ENCODE peak calls at places on chromosomes 1 and 21, in four cellular contexts. V is right cardiac atrium, L is endodermal cell, Q is kidney. K is an unnamed sample. For H3K4me1, the result is how much of the 10 kb centered on the place peaks cover.

GRCh38 chr1:243233908-243234307 is 21.2 kb downstream of the CEP170 start:
- DNase-seq in V (no peak), L (no peak), Q (no peak), K (no peak)

GRCh38 chr1:44884746-44885145 is 41.7 kb upstream of the PTCH2 start:
- DNase-seq in V (peak), L (no peak), Q (no peak), K (no peak)

GRCh38 chr1:158112994-158113758 is 67.5 kb upstream of the CD1D start:
- DNase-seq in V (peak), L (peak), Q (no peak), K (no peak)

GRCh38 chr1:162033445-162033844 is 9.8 kb upstream of the OLFML2B start:
- DNase-seq in V (peak), L (no peak), Q (peak), K (no peak)

GRCh38 chr1:30378023-30378596 is 345.3 kb downstream of the MATN1 start:
- DNase-seq in V (no peak), L (peak), Q (peak), K (no peak)

GRCh38 chr1:222168621-222169020 is 379.3 kb downstream of the HHIPL2 start:
- DNase-seq in V (no peak), L (no peak), Q (no peak), K (no peak)

GRCh38 chr21:42632771-42633690 is 20.4 kb upstream of the PDE9A start:
- DNase-seq in V (no peak), L (peak), Q (peak), K (no peak)

GRCh38 chr1:59666106-59666505 is 148.6 kb upstream of the HOOK1 start:
- DNase-seq in V (no peak), L (no peak), Q (no peak), K (no peak)

GRCh38 chr1:234413485-234413884 is 40.2 kb downstream of the COA6 start:
- DNase-seq in V (no peak), L (no peak), Q (no peak), K (no peak)

GRCh38 chr1:55695151-55695550 is 480.0 kb upstream of the USP24 start:
- DNase-seq in V (no peak), L (no peak), Q (no peak), K (no peak)

GRCh38 chr1:63112155-63112914 is 210.0 kb upstream of the FOXD3 start:
- DNase-seq in V (no peak), L (no peak), Q (no peak), K (no peak)

GRCh38 chr1:61182049-61182448 is 99.7 kb downstream of the NFIA start:
- DNase-seq in V (no peak), L (no peak), Q (no peak), K (no peak)

GRCh38 chr1:153540394-153541361 is at the start of gene S100A5:
- DNase-seq in V (no peak), L (no peak), Q (no peak), K (no peak)

GRCh38 chr1:77175230-77175844 is 43.9 kb downstream of the PIGK start:
- DNase-seq in V (no peak), L (peak), Q (no peak), K (peak)

GRCh38 chr1:113993072-113993471 is 13.8 kb downstream of the OLFML3 start:
- DNase-seq in V (peak), L (no peak), Q (no peak), K (no peak)

GRCh38 chr1:1782399-1783221 is 4.3 kb upstream of the NADK start:
- DNase-seq in V (peak), L (peak), Q (peak), K (no peak)

GRCh38 chr1:33338495-33339211 is 17.8 kb upstream of the A3GALT2 start:
- DNase-seq in V (no peak), L (peak), Q (peak), K (no peak)

GRCh38 chr1:8740034-8740449 is 77.4 kb downstream of the RERE start:
- DNase-seq in V (no peak), L (no peak), Q (no peak), K (no peak)

GRCh38 chr1:206635983-206636354 is 633 bp downstream of the DYRK3 start:
- DNase-seq in V (no peak), L (no peak), Q (no peak), K (no peak)

GRCh38 chr1:183279835-183280234 is 93.8 kb downstream of the LAMC2 start:
- DNase-seq in V (peak), L (no peak), Q (no peak), K (no peak)

GRCh38 chr1:34460193-34460592 is 283.5 kb downstream of the C1orf94 start:
- DNase-seq in V (no peak), L (peak), Q (no peak), K (peak)

GRCh38 chr1:81799939-81800740 is 594 bp upstream of the ADGRL2 start:
- DNase-seq in V (peak), L (peak), Q (peak), K (no peak)

GRCh38 chr1:201341377-201341776 is 36.1 kb downstream of the TNNT2 start:
- DNase-seq in V (no peak), L (no peak), Q (no peak), K (no peak)

GRCh38 chr1:93338426-93338825 is 7.3 kb upstream of the DR1 start:
- DNase-seq in V (no peak), L (no peak), Q (no peak), K (no peak)

GRCh38 chr1:26570287-26570686 is 40.7 kb downstream of the RPS6KA1 start:
- DNase-seq in V (no peak), L (no peak), Q (peak), K (no peak)

GRCh38 chr1:231408528-231409094 is 13.5 kb downstream of the EGLN1 start:
- DNase-seq in V (no peak), L (no peak), Q (no peak), K (no peak)

GRCh38 chr1:112808861-112809684 is 93.9 kb upstream of the PPM1J start:
- DNase-seq in V (peak), L (peak), Q (peak), K (peak)

GRCh38 chr21:42652527-42653491 is 612 bp upstream of the PDE9A start:
- DNase-seq in V (peak), L (peak), Q (peak), K (no peak)

GRCh38 chr1:208181259-208181816 is 62.8 kb downstream of the PLXNA2 start:
- DNase-seq in V (no peak), L (no peak), Q (no peak), K (no peak)

GRCh38 chr1:238960071-238960470 is 426.3 kb upstream of the CHRM3 start:
- DNase-seq in V (no peak), L (no peak), Q (no peak), K (no peak)

GRCh38 chr1:154548028-154548427 is 10.4 kb downstream of the UBE2Q1 start:
- DNase-seq in V (no peak), L (no peak), Q (no peak), K (no peak)

GRCh38 chr1:152622803-152623202 is at the start of gene LCE3A:
- DNase-seq in V (no peak), L (no peak), Q (no peak), K (no peak)

GRCh38 chr21:45303751-45304150 is 16.1 kb upstream of the POFUT2 start:
- DNase-seq in V (peak), L (no peak), Q (peak), K (no peak)

GRCh38 chr1:79497193-79497773 is 490.8 kb upstream of the ADGRL4 start:
- DNase-seq in V (no peak), L (peak), Q (no peak), K (no peak)

GRCh38 chr1:203137324-203137723 is 9.8 kb downstream of the ADORA1 start:
- DNase-seq in V (no peak), L (no peak), Q (no peak), K (no peak)

GRCh38 chr1:168407832-168408530 is 127.3 kb downstream of the TBX19 start:
- DNase-seq in V (no peak), L (no peak), Q (no peak), K (no peak)

DNA sequence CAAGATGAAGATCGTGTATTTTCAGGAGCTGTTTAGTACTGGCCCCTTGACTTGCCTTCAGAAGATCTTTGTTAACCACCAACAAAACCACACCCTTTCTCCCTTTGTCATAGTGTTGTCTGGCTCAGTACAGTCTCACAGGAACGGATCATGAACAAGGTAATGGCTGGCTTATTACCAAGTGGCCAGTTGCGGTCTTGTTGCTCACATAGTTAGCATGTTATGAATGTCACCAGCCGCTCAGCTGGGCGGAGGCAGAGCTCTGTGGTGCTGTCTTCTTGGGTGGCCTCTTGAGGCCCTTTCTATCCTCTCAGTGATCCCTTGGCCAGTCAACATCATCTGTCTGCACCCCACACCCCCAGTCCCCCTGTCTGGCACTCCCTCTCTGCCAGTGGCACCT is 21.4 kb downstream of the CNIH3 start:
- DNase-seq in V (no peak), L (no peak), Q (no peak), K (no peak)
- H3K4me3 ChIP-seq in V (no peak), L (no peak), Q (no peak), K (no peak)

DNA sequence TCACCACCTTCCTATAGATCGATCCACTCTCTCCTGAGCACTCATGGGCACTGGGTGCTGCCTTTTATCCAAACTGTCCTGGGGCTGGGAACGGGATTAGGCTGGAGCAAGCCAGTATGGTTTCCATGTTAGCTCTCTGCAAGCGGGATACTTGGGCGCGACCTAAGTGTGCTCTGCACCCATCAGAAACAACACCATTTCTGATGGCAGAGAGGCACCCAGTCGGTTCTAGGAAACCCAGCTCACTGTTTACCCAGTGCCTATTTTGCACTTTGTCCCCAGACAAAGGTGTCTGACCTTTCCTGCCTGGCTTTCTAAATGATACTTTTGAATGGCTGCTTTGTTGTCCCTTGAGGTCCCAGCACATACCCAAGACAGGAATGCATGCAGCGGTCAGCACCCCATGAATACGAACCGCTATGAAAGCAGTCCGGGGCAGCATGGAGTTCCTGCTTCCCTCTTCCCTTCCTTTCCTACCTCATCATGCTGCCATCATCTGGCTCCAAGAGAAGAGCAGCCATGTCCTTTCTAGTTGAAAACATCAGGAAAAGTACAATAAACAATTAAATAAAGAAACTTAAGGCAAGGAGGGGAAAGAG is 83.9 kb downstream of the TRABD2B start:
- DNase-seq in V (no peak), L (no peak), Q (no peak), K (no peak)
- H3K4me1 ChIP-seq in V (under half), L (under half), Q (under half), K (under half)

GRCh38 chr21:44006656-44007055 is 5.5 kb upstream of the TRAPPC10 start:
- DNase-seq in V (peak), L (no peak), Q (no peak), K (no peak)
- H3K27ac ChIP-seq in V (peak), L (no peak), Q (no peak), K (no peak)

GRCh38 chr1:187621961-187622360 is 793.2 kb downstream of the PLA2G4A start:
- DNase-seq in V (no peak), L (no peak), Q (no peak), K (no peak)

GRCh38 chr1:187626056-187626455 is 797.3 kb downstream of the PLA2G4A start:
- DNase-seq in V (no peak), L (peak), Q (no peak), K (no peak)

GRCh38 chr1:187627516-187627915 is 798.8 kb downstream of the PLA2G4A start:
- DNase-seq in V (no peak), L (no peak), Q (no peak), K (no peak)

GRCh38 chr1:187622545-187622944 is 793.8 kb downstream of the PLA2G4A start:
- DNase-seq in V (no peak), L (no peak), Q (no peak), K (no peak)

DNA sequence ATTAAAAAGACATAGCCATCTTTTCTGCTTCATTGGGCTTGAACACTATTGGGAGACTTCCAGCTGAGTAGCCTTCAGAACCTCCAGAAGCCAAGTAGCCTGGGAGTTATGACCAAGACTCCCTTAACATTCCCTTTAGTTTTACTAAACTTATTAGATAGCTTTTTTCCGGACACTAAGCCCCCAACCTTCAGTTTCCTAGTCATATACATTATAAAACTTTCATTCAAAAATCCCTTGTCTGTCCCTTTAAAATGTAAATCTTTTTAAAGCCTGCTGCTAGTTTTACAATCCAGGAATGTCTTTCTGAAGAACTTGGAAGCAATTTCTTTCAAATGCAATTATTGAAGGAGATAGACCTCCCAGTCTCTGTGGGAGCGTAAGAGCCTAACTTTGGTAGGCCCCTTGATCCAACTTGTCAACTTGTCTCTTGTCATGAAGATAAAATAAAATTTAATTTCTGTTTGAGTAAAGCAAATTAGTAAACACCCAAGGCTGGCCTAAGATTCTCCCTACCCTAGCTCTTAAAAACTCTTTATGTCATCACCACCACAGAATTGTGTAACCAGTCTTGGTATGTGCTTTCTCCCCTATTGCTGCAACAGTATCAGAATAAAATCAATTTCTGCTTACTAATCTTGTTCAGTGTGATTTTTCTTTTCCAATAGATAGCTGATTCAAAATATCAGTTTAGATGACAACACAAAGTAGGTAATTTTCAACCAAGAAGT is 796.2 kb downstream of the PLA2G4A start:
- DNase-seq in V (no peak), L (no peak), Q (no peak), K (peak)
- H3K4me3 ChIP-seq in V (no peak), L (no peak), Q (no peak), K (no peak)

GRCh38 chr1:65067491-65068201 is 80.4 kb upstream of the AK4 start:
- DNase-seq in V (peak), L (peak), Q (peak), K (no peak)

GRCh38 chr1:65068202-65069011 is 79.6 kb upstream of the AK4 start:
- DNase-seq in V (no peak), L (no peak), Q (no peak), K (no peak)

GRCh38 chr1:65066379-65066765 is 81.6 kb upstream of the AK4 start:
- DNase-seq in V (no peak), L (no peak), Q (no peak), K (no peak)

GRCh38 chr1:65066766-65067490 is 81.1 kb upstream of the AK4 start:
- DNase-seq in V (peak), L (peak), Q (peak), K (no peak)

GRCh38 chr1:65065535-65066378 is 82.2 kb upstream of the AK4 start:
- DNase-seq in V (peak), L (peak), Q (peak), K (no peak)
- H3K4me1 ChIP-seq in V (under half), L (under half), Q (under half), K (under half)

DNA sequence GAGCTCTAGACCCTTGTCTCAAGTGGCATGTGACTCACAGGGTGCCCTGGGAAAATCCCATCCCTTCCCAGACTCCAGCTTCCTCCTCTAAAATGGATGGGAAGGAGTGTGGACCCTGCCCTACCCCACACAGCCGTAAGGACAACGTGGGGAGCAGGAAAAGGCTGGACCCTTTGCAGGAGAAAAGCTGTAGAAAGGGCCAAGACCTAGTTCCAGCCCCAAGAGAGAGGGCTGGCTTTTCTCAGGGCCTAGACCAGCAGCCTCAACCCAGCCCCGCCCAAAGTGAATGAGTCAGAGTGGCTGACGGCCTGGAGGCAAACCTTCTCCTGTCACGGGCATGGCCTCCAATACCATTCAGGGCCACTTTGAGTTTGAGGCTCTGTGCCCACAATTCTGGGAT is 1.1 kb downstream of the LAMB3 start:
- DNase-seq in V (peak), L (peak), Q (peak), K (no peak)
- H3K27ac ChIP-seq in V (no peak), L (no peak), Q (no peak), K (no peak)

K was measured in iPS DF 6.9.